ENCODE peak calls at places on chromosomes 4 and X, in four cellular contexts. One of them, this sample, is unnamed.

GRCh38 chr4:119646347-119647071 is 17.9 kb upstream of the PDE5A start:
- DNase-seq in tibial nerve: no peak
- DNase-seq in lung: no peak
- DNase-seq in GM23338: no peak
- DNase-seq in this sample: no peak

GRCh38 chrX:15293471-15293870 is 22.0 kb downstream of the ASB11 start:
- DNase-seq in GM23338: no peak
- DNase-seq in tibial nerve: no peak
- DNase-seq in lung: no peak
- DNase-seq in this sample: no peak

GRCh38 chr4:151674804-151675290 is 86.0 kb downstream of the GATB start:
- DNase-seq in tibial nerve: no peak
- DNase-seq in lung: peak; percentile 42
- DNase-seq in GM23338: peak; percentile 87
- DNase-seq in this sample: peak; percentile 36

GRCh38 chr4:37989398-37990260 is 29.4 kb downstream of the PTTG2 start:
- DNase-seq in lung: no peak
- DNase-seq in tibial nerve: no peak
- DNase-seq in GM23338: no peak
- DNase-seq in this sample: no peak

GRCh38 chr4:41158756-41159155 is 55.6 kb downstream of the APBB2 start:
- DNase-seq in lung: no peak
- DNase-seq in tibial nerve: no peak
- DNase-seq in GM23338: no peak
- DNase-seq in this sample: no peak

GRCh38 chr4:10164877-10165283 is 48.3 kb upstream of the WDR1 start:
- DNase-seq in lung: no peak
- DNase-seq in tibial nerve: peak; percentile 38
- DNase-seq in GM23338: peak; percentile 76
- DNase-seq in this sample: no peak

GRCh38 chr4:71186566-71187398 is 152.0 kb upstream of the SLC4A4 start:
- DNase-seq in GM23338: peak; percentile 79
- DNase-seq in lung: peak; percentile 56
- DNase-seq in tibial nerve: no peak
- DNase-seq in this sample: peak; percentile 64

GRCh38 chr4:177419416-177419815 is 22.8 kb downstream of the AGA start:
- DNase-seq in tibial nerve: no peak
- DNase-seq in lung: no peak
- DNase-seq in GM23338: no peak
- DNase-seq in this sample: no peak

GRCh38 chrX:29490606-29491005 is 724.8 kb upstream of the MAGEB2 start:
- DNase-seq in GM23338: no peak
- DNase-seq in tibial nerve: no peak
- DNase-seq in lung: no peak
- DNase-seq in this sample: no peak

GRCh38 chrX:55008571-55009358 is 8.6 kb downstream of the APEX2 start:
- DNase-seq in GM23338: no peak
- DNase-seq in tibial nerve: no peak
- DNase-seq in lung: no peak
- DNase-seq in this sample: peak; percentile 13

GRCh38 chrX:53280703-53281320 is 572 bp downstream of the IQSEC2 start:
- DNase-seq in GM23338: no peak
- DNase-seq in tibial nerve: peak; percentile 56
- DNase-seq in lung: no peak
- DNase-seq in this sample: peak; percentile 58

GRCh38 chr4:73815145-73815544 is 21.3 kb upstream of the CXCL6 start:
- DNase-seq in tibial nerve: no peak
- DNase-seq in lung: no peak
- DNase-seq in GM23338: no peak
- DNase-seq in this sample: no peak

GRCh38 chrX:24506082-24506481 is 41.0 kb downstream of the PDK3 start:
- DNase-seq in tibial nerve: no peak
- DNase-seq in lung: no peak
- DNase-seq in GM23338: no peak
- DNase-seq in this sample: no peak

GRCh38 chr4:168797176-168797575 is 212.9 kb downstream of the CBR4 start:
- DNase-seq in GM23338: no peak
- DNase-seq in lung: no peak
- DNase-seq in tibial nerve: no peak
- DNase-seq in this sample: no peak

GRCh38 chr4:40562681-40563080 is 67.0 kb downstream of the RBM47 start:
- DNase-seq in lung: no peak
- DNase-seq in tibial nerve: no peak
- DNase-seq in GM23338: no peak
- DNase-seq in this sample: no peak

GRCh38 chrX:74923942-74924448 is 1.3 kb downstream of the NEXMIF start:
- DNase-seq in GM23338: peak; percentile 37
- DNase-seq in tibial nerve: no peak
- DNase-seq in lung: no peak
- DNase-seq in this sample: peak; percentile 8

GRCh38 chrX:119155416-119156035 is 27.9 kb upstream of the KIAA1210 start:
- DNase-seq in GM23338: no peak
- DNase-seq in tibial nerve: no peak
- DNase-seq in lung: no peak
- DNase-seq in this sample: no peak

GRCh38 chr4:68463796-68464195 is 16.5 kb downstream of the TMPRSS11E start:
- DNase-seq in GM23338: no peak
- DNase-seq in tibial nerve: no peak
- DNase-seq in lung: no peak
- DNase-seq in this sample: no peak

GRCh38 chrX:150156615-150157014 is 206.5 kb upstream of the MAMLD1 start:
- DNase-seq in GM23338: no peak
- DNase-seq in tibial nerve: no peak
- DNase-seq in lung: no peak
- DNase-seq in this sample: no peak

GRCh38 chrX:135264210-135264609 is 12.3 kb downstream of the ETDA start:
- DNase-seq in lung: no peak
- DNase-seq in GM23338: no peak
- DNase-seq in tibial nerve: no peak
- DNase-seq in this sample: no peak

GRCh38 chr4:140103676-140104075 is 50.3 kb downstream of the MAML3 start:
- DNase-seq in GM23338: no peak
- DNase-seq in lung: no peak
- DNase-seq in tibial nerve: no peak
- DNase-seq in this sample: no peak

GRCh38 chr4:119020158-119020557 is 115.5 kb upstream of the MYOZ2 start:
- DNase-seq in tibial nerve: no peak
- DNase-seq in lung: no peak
- DNase-seq in GM23338: no peak
- DNase-seq in this sample: no peak

GRCh38 chr4:53716011-53716410 is 124.7 kb upstream of the LNX1 start:
- DNase-seq in GM23338: no peak
- DNase-seq in tibial nerve: no peak
- DNase-seq in lung: no peak
- DNase-seq in this sample: no peak

GRCh38 chrX:103276581-103277002 is at the start of gene TCEAL5:
- DNase-seq in GM23338: peak; percentile 22
- DNase-seq in tibial nerve: no peak
- DNase-seq in lung: no peak
- DNase-seq in this sample: no peak

GRCh38 chr4:175536852-175537453 is 275.1 kb downstream of the GPM6A start:
- DNase-seq in tibial nerve: no peak
- DNase-seq in lung: no peak
- DNase-seq in GM23338: peak; percentile 79
- DNase-seq in this sample: no peak

GRCh38 chrX:22389544-22390243 is 117.0 kb downstream of the CBLL2 start:
- DNase-seq in lung: no peak
- DNase-seq in tibial nerve: no peak
- DNase-seq in GM23338: no peak
- DNase-seq in this sample: no peak

GRCh38 chr4:25861951-25862410 is 807 bp downstream of the SEL1L3 start:
- DNase-seq in tibial nerve: no peak
- DNase-seq in GM23338: peak; percentile 64
- DNase-seq in lung: peak; percentile 41
- DNase-seq in this sample: peak; percentile 20

GRCh38 chrX:136166221-136166855 is 19.0 kb downstream of the FHL1 start:
- DNase-seq in GM23338: peak; percentile 30
- DNase-seq in lung: no peak
- DNase-seq in tibial nerve: no peak
- DNase-seq in this sample: no peak

GRCh38 chr4:151888367-151888866 is 127.6 kb upstream of the GATB start:
- DNase-seq in GM23338: no peak
- DNase-seq in lung: no peak
- DNase-seq in tibial nerve: no peak
- DNase-seq in this sample: no peak

GRCh38 chr4:172683016-172683415 is 485.6 kb upstream of the GALNT7 start:
- DNase-seq in lung: no peak
- DNase-seq in tibial nerve: no peak
- DNase-seq in GM23338: no peak
- DNase-seq in this sample: no peak

GRCh38 chr4:95129708-95130343 is 372.1 kb downstream of the BMPR1B start:
- DNase-seq in tibial nerve: peak; percentile 89
- DNase-seq in lung: peak; percentile 52
- DNase-seq in GM23338: no peak
- DNase-seq in this sample: no peak

GRCh38 chr4:48445704-48446103 is 37.4 kb upstream of the SLC10A4 start:
- DNase-seq in tibial nerve: no peak
- DNase-seq in GM23338: peak; percentile 58
- DNase-seq in lung: no peak
- DNase-seq in this sample: no peak

GRCh38 chrX:109600114-109600710 is 24.8 kb downstream of the KCNE5 start:
- DNase-seq in tibial nerve: no peak
- DNase-seq in GM23338: peak; percentile 32
- DNase-seq in lung: no peak
- DNase-seq in this sample: no peak

DNA sequence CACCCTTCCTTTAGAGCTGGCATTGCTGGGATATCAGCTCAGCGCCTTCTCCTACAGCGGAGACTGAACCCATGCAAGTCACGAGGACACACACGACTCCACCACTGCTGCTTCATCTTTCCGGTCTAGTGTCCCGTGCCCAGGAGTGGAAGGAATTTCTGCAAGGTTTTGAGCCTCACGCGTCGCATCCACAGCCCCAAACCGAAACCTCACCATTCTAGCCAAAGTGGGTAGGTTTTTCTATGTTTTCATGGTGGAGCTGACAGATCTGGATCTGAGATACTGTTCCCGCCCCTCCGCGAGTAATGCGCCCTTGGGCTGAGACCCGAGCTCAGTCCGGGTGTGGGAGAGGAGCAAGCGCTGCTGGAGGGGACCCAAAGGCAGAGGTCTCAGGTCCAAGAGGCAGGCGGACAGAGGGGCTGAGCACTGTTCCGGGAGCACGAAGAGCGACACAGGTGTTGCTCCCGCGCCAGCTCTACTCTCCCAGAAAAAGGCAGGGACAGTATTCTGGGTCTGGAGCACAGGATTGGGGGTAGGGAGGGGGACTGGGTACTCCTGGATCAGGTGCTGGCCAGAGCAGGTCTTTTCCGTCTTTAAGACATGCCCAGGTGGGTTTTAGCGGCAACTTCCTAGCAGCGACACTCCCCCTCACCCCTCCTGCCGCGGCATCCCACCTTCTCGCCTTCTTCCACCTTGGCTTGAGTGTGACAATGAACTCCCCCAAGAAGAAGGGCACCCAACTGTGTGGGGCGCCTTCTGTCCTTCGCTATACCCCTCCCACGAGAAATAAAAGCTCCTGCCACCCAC is 1.9 kb downstream of the EPHA5 start:
- DNase-seq in tibial nerve: peak; percentile 45
- DNase-seq in lung: no peak
- DNase-seq in GM23338: peak; percentile 44
- DNase-seq in this sample: no peak
- H3K27me3 ChIP-seq in tibial nerve: peaks cover 6% of the 10 kb centered on the region
- H3K27me3 ChIP-seq in lung: peaks cover 6% of the 10 kb centered on the region
- H3K27me3 ChIP-seq in GM23338: peaks cover 76% of the 10 kb centered on the region
- H3K27me3 ChIP-seq in this sample: peaks cover 67% of the 10 kb centered on the region

GRCh38 chrX:132834109-132834508 is 124.3 kb downstream of the HS6ST2 start:
- DNase-seq in tibial nerve: no peak
- DNase-seq in GM23338: no peak
- DNase-seq in lung: no peak
- DNase-seq in this sample: no peak

GRCh38 chrX:132836471-132836870 is 122.0 kb downstream of the HS6ST2 start:
- DNase-seq in GM23338: no peak
- DNase-seq in tibial nerve: no peak
- DNase-seq in lung: no peak
- DNase-seq in this sample: no peak

GRCh38 chrX:132831336-132831973 is 127.0 kb downstream of the HS6ST2 start:
- DNase-seq in lung: no peak
- DNase-seq in tibial nerve: no peak
- DNase-seq in GM23338: no peak
- DNase-seq in this sample: no peak

GRCh38 chrX:132834741-132835140 is 123.7 kb downstream of the HS6ST2 start:
- DNase-seq in lung: no peak
- DNase-seq in GM23338: no peak
- DNase-seq in tibial nerve: no peak
- DNase-seq in this sample: no peak

DNA sequence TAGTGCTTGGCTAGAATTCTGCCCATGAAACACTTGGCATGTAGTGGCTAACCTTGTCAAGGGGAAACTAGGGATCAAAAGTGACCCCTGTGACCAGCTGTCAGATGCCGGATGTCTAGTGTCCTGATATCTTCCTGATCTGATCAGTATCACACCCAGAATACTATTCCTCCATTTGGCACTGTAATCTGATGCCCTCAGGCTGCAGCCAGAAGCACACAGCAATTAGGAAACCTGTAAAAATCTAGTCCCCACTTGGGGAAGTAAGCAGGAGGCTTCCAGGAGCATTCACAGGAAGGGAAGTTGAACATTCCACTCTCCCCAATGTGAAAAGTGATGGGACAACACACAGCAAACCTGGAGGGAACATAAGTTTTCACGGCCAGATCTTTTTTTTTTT is 125.1 kb downstream of the HS6ST2 start:
- DNase-seq in tibial nerve: no peak
- DNase-seq in GM23338: no peak
- DNase-seq in lung: no peak
- DNase-seq in this sample: no peak
- H3K27me3 ChIP-seq in tibial nerve: peaks cover 10% of the 10 kb centered on the region
- H3K27me3 ChIP-seq in GM23338: no peaks in the 10 kb centered on the region
- H3K27me3 ChIP-seq in lung: peaks cover 4% of the 10 kb centered on the region
- H3K27me3 ChIP-seq in this sample: no peaks in the 10 kb centered on the region

GRCh38 chr4:55175779-55176231 is 50.4 kb upstream of the KDR start:
- DNase-seq in tibial nerve: no peak
- DNase-seq in GM23338: peak; percentile 43
- DNase-seq in lung: no peak
- DNase-seq in this sample: no peak
- H3K27me3 ChIP-seq in tibial nerve: no peaks in the 10 kb centered on the region
- H3K27me3 ChIP-seq in GM23338: no peaks in the 10 kb centered on the region
- H3K27me3 ChIP-seq in lung: no peaks in the 10 kb centered on the region
- H3K27me3 ChIP-seq in this sample: no peaks in the 10 kb centered on the region

GRCh38 chrX:100625985-100626491 is 10.6 kb downstream of the TSPAN6 start:
- DNase-seq in tibial nerve: no peak
- DNase-seq in lung: no peak
- DNase-seq in GM23338: no peak
- DNase-seq in this sample: no peak
- H3K27me3 ChIP-seq in tibial nerve: peaks cover 24% of the 10 kb centered on the region
- H3K27me3 ChIP-seq in lung: no peaks in the 10 kb centered on the region
- H3K27me3 ChIP-seq in GM23338: no peaks in the 10 kb centered on the region
- H3K27me3 ChIP-seq in this sample: no peaks in the 10 kb centered on the region

This sample was measured in heart right ventricle.